ENCODE peak calls at places on chromosomes 1 and 21, in seven cellular contexts. V, G, B, T, U, C and Y are unnamed samples.

GRCh38 chr1:84121360-84121759 is 22.7 kb upstream of the PRKACB start:
- DNase-seq in V (no peak), G (no peak), B (no peak), T (no peak), U (no peak), C (no peak), Y (no peak)

GRCh38 chr1:32981003-32981909 is 16.6 kb upstream of the RNF19B start:
- DNase-seq in V (peak; percentile 80), G (peak; percentile 62), B (peak; percentile 73), T (no peak), U (peak; percentile 90), C (peak; percentile 80), Y (no peak)

GRCh38 chr1:243562473-243562872 is 287.6 kb downstream of the AKT3 start:
- DNase-seq in V (no peak), G (no peak), B (no peak), T (no peak), U (no peak), C (no peak), Y (no peak)

GRCh38 chr1:180930687-180931086 is 18.0 kb downstream of the KIAA1614 start:
- DNase-seq in V (no peak), G (no peak), B (no peak), T (no peak), U (no peak), C (no peak), Y (no peak)

GRCh38 chr1:89254658-89255287 is 17.9 kb downstream of the GBP5 start:
- DNase-seq in V (no peak), G (no peak), B (no peak), T (no peak), U (no peak), C (no peak), Y (no peak)

GRCh38 chr1:198128528-198128927 is 28.3 kb upstream of the NEK7 start:
- DNase-seq in V (no peak), G (no peak), B (no peak), T (no peak), U (no peak), C (no peak), Y (no peak)

GRCh38 chr1:96688737-96689136 is 32.8 kb upstream of the PTBP2 start:
- DNase-seq in V (no peak), G (no peak), B (no peak), T (no peak), U (no peak), C (no peak), Y (no peak)

GRCh38 chr1:202233171-202233570 is 39.6 kb downstream of the LGR6 start:
- DNase-seq in V (no peak), G (no peak), B (no peak), T (no peak), U (no peak), C (no peak), Y (no peak)

GRCh38 chr1:243798726-243799125 is 51.3 kb downstream of the AKT3 start:
- DNase-seq in V (peak; percentile 90), G (no peak), B (no peak), T (no peak), U (no peak), C (peak; percentile 72), Y (no peak)

GRCh38 chr1:23577056-23577985 is 18.0 kb upstream of the ID3 start:
- DNase-seq in V (peak; percentile 99), G (peak; percentile 69), B (peak; percentile 66), T (no peak), U (peak; percentile 90), C (peak; percentile 33), Y (no peak)

GRCh38 chr1:172351347-172351746 is 69.1 kb upstream of the C1orf105 start:
- DNase-seq in V (no peak), G (no peak), B (no peak), T (no peak), U (no peak), C (no peak), Y (no peak)

GRCh38 chr1:11592752-11593151 is 61.5 kb downstream of the FBXO2 start:
- DNase-seq in V (no peak), G (no peak), B (no peak), T (no peak), U (no peak), C (no peak), Y (no peak)

GRCh38 chr1:27418326-27418761 is 25.9 kb downstream of the GPR3 start:
- DNase-seq in V (peak; percentile 94), G (peak; percentile 69), B (peak; percentile 91), T (peak; percentile 86), U (peak; percentile 85), C (peak; percentile 70), Y (no peak)

GRCh38 chr1:93608188-93609109 is 73.2 kb downstream of the BCAR3 start:
- DNase-seq in V (no peak), G (peak; percentile 78), B (peak; percentile 67), T (no peak), U (no peak), C (no peak), Y (no peak)

GRCh38 chr21:39885119-39885848 is 18.0 kb downstream of the PCP4 start:
- DNase-seq in V (no peak), G (peak; percentile 39), B (peak; percentile 81), T (no peak), U (no peak), C (no peak), Y (no peak)

GRCh38 chr1:111190931-111191451 is 9.5 kb downstream of the DENND2D start:
- DNase-seq in V (peak; percentile 27), G (no peak), B (no peak), T (no peak), U (no peak), C (no peak), Y (no peak)

GRCh38 chr1:81432654-81433109 is 368.1 kb upstream of the ADGRL2 start:
- DNase-seq in V (no peak), G (peak; percentile 29), B (no peak), T (no peak), U (no peak), C (no peak), Y (no peak)

GRCh38 chr1:59164371-59164770 is 132.5 kb upstream of the FGGY start:
- DNase-seq in V (no peak), G (no peak), B (no peak), T (no peak), U (no peak), C (no peak), Y (no peak)

GRCh38 chr1:62991152-62991551 is 207.2 kb downstream of the ATG4C start:
- DNase-seq in V (no peak), G (no peak), B (no peak), T (no peak), U (no peak), C (no peak), Y (no peak)

GRCh38 chr1:98121661-98122060 is 200.8 kb upstream of the DPYD start:
- DNase-seq in V (no peak), G (no peak), B (no peak), T (no peak), U (no peak), C (no peak), Y (no peak)

GRCh38 chr21:45862544-45863207 is 118.9 kb upstream of the COL6A1 start:
- DNase-seq in V (no peak), G (no peak), B (peak; percentile 35), T (no peak), U (no peak), C (no peak), Y (no peak)

GRCh38 chr1:155044812-155045690 is 6.1 kb upstream of the ADAM15 start:
- DNase-seq in V (peak; percentile 72), G (peak; percentile 83), B (peak; percentile 96), T (peak; percentile 92), U (peak; percentile 93), C (peak; percentile 66), Y (no peak)
- H3K27ac ChIP-seq in V (no peak overlapping the region), G (peak overlapping the region; percentile 17), B (peak overlapping the region; percentile 7), T (peak overlapping the region; percentile 34), U (no peak overlapping the region), C (peak overlapping the region; percentile 77), Y (no peak overlapping the region)

DNA sequence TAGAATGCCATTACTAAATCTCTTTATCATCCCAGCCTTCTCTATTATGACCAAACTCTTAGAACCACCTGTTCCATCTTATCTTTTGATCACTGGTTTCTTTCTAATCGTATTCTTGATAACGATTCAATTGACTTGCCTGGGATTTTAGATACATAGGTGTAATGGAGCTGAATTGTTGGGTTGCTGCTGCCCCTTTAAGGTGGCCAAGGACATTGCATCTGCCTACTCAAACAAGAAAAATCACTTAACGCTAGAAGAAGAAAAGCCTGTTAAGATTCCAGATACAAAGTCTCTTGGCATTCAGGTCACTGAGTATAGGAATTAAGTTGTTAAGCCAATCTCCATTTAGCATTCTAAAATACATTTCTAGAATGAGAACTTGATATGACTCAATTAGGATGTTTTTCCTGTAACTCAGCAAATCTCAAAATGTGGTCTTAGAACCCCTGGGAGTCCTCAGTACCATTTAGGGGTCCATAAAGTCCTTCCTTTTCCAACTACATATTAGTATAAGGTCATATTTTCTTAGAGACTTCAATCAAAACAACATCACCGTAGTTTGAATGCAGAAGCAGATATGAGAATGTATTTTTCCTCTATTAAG is 12.4 kb downstream of the NEXN start:
- DNase-seq in V (peak; percentile 32), G (no peak), B (no peak), T (no peak), U (peak; percentile 31), C (peak; percentile 56), Y (peak; percentile 11)
- H3K27ac ChIP-seq in V (no peak overlapping the region), G (peak overlapping the region; percentile 64), B (no peak overlapping the region), T (peak overlapping the region; percentile 81), U (no peak overlapping the region), C (no peak overlapping the region), Y (no peak overlapping the region)

GRCh38 chr1:46172321-46172720 is 2.6 kb upstream of the TSPAN1 start:
- DNase-seq in V (no peak), G (no peak), B (no peak), T (no peak), U (no peak), C (no peak), Y (no peak)
- H3K27ac ChIP-seq in V (no peak overlapping the region), G (peak overlapping the region; percentile 76), B (no peak overlapping the region), T (no peak overlapping the region), U (no peak overlapping the region), C (no peak overlapping the region), Y (no peak overlapping the region)

GRCh38 chr1:3795453-3796214 is 664 bp downstream of the LRRC47 start:
- DNase-seq in V (no peak), G (no peak), B (no peak), T (no peak), U (no peak), C (no peak), Y (no peak)
- H3K27ac ChIP-seq in V (peak overlapping the region; percentile 53), G (peak overlapping the region; percentile 69), B (peak overlapping the region; percentile 65), T (peak overlapping the region; percentile 79), U (no peak overlapping the region), C (peak overlapping the region; percentile 67), Y (no peak overlapping the region)

DNA sequence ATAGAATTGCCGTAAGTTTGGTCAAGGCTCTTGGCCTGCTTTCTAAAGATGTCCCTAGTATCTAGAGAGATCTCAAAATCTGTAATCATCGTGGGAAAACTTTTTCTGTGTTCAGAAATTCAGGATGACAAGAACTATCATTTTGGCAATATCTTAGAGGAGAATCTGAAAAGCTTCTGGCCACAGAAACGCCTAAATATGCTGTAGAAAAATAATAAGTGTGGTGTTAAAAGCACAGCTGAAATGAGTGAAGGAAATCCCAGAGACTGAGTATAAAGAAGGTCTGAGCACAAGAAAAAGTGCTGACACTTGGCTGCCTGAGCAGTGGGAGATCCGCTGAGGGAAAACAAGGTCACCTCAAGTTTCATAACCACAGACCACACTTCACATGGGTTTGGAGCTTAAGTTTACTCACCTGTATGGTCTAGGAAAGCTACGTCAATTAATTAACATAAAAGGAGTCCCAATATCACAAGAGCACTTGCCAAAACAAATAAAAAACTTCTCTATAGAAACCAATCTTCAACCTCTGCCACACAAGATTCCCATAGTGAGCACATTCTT is 235.2 kb upstream of the IRF2BP2 start:
- DNase-seq in V (peak; percentile 38), G (no peak), B (no peak), T (no peak), U (peak; percentile 91), C (no peak), Y (no peak)
- H3K27ac ChIP-seq in V (peak overlapping the region; percentile 72), G (no peak overlapping the region), B (no peak overlapping the region), T (no peak overlapping the region), U (peak overlapping the region; percentile 45), C (no peak overlapping the region), Y (no peak overlapping the region)

GRCh38 chr1:68213843-68214242 is 18.5 kb downstream of the WLS start:
- DNase-seq in V (peak; percentile 56), G (peak; percentile 66), B (peak; percentile 88), T (peak; percentile 88), U (no peak), C (no peak), Y (no peak)
- H3K27ac ChIP-seq in V (no peak overlapping the region), G (peak overlapping the region; percentile 40), B (no peak overlapping the region), T (no peak overlapping the region), U (no peak overlapping the region), C (peak overlapping the region; percentile 64), Y (no peak overlapping the region)